ENCODE peak calls at places on chromosomes 3 and 15, in six cellular contexts. One of them, this sample, is unnamed.

GRCh38 chr3:190333961-190334360 is 11.7 kb upstream of the CLDN1 start:
- DNase-seq in neuronal stem cell: no peak
- DNase-seq in H1: no peak
- DNase-seq in IMR-90: no peak
- DNase-seq in mesendoderm: no peak
- DNase-seq in mesenchymal stem cell: no peak
- DNase-seq in this sample: no peak

GRCh38 chr3:64484289-64484992 is 203.4 kb downstream of the ADAMTS9 start:
- DNase-seq in neuronal stem cell: peak
- DNase-seq in H1: peak
- DNase-seq in IMR-90: peak
- DNase-seq in mesendoderm: peak
- DNase-seq in mesenchymal stem cell: peak
- DNase-seq in this sample: peak

GRCh38 chr15:54605556-54605955 is 591.2 kb downstream of the RSL24D1 start:
- DNase-seq in neuronal stem cell: no peak
- DNase-seq in H1: no peak
- DNase-seq in IMR-90: no peak
- DNase-seq in mesendoderm: no peak
- DNase-seq in mesenchymal stem cell: no peak
- DNase-seq in this sample: no peak

GRCh38 chr15:26358708-26359107 is 414.2 kb downstream of the GABRB3 start:
- DNase-seq in neuronal stem cell: no peak
- DNase-seq in H1: no peak
- DNase-seq in IMR-90: no peak
- DNase-seq in mesendoderm: no peak
- DNase-seq in mesenchymal stem cell: no peak
- DNase-seq in this sample: no peak

GRCh38 chr3:196524527-196524926 is 9.4 kb upstream of the SMCO1 start:
- DNase-seq in neuronal stem cell: no peak
- DNase-seq in H1: no peak
- DNase-seq in IMR-90: peak
- DNase-seq in mesendoderm: peak
- DNase-seq in mesenchymal stem cell: no peak
- DNase-seq in this sample: no peak

GRCh38 chr15:42062284-42062806 is 32.0 kb downstream of the PLA2G4D start:
- DNase-seq in neuronal stem cell: no peak
- DNase-seq in H1: no peak
- DNase-seq in IMR-90: no peak
- DNase-seq in mesendoderm: no peak
- DNase-seq in mesenchymal stem cell: no peak
- DNase-seq in this sample: no peak

GRCh38 chr3:22392859-22393258 is 641.8 kb upstream of the ZNF385D start:
- DNase-seq in neuronal stem cell: no peak
- DNase-seq in H1: no peak
- DNase-seq in IMR-90: no peak
- DNase-seq in mesendoderm: no peak
- DNase-seq in mesenchymal stem cell: no peak
- DNase-seq in this sample: no peak

GRCh38 chr15:69807752-69808151 is 290.0 kb downstream of the TLE3 start:
- DNase-seq in neuronal stem cell: no peak
- DNase-seq in H1: no peak
- DNase-seq in IMR-90: peak
- DNase-seq in mesendoderm: no peak
- DNase-seq in mesenchymal stem cell: peak
- DNase-seq in this sample: no peak

GRCh38 chr3:59043391-59043790 is 6.4 kb downstream of the CFAP20DC start:
- DNase-seq in neuronal stem cell: no peak
- DNase-seq in H1: no peak
- DNase-seq in IMR-90: no peak
- DNase-seq in mesendoderm: peak
- DNase-seq in mesenchymal stem cell: no peak
- DNase-seq in this sample: no peak

GRCh38 chr15:85710340-85710842 is 84.3 kb downstream of the KLHL25 start:
- DNase-seq in neuronal stem cell: no peak
- DNase-seq in H1: no peak
- DNase-seq in IMR-90: no peak
- DNase-seq in mesendoderm: no peak
- DNase-seq in mesenchymal stem cell: no peak
- DNase-seq in this sample: no peak

GRCh38 chr3:139906441-139906840 is 28.5 kb upstream of the CLSTN2 start:
- DNase-seq in neuronal stem cell: no peak
- DNase-seq in H1: no peak
- DNase-seq in IMR-90: peak
- DNase-seq in mesendoderm: peak
- DNase-seq in mesenchymal stem cell: peak
- DNase-seq in this sample: peak

GRCh38 chr15:43922021-43922420 is 95.2 kb downstream of the WDR76 start:
- DNase-seq in neuronal stem cell: no peak
- DNase-seq in H1: no peak
- DNase-seq in IMR-90: peak
- DNase-seq in mesendoderm: no peak
- DNase-seq in mesenchymal stem cell: peak
- DNase-seq in this sample: no peak

GRCh38 chr3:61890586-61890985 is 329.2 kb downstream of the PTPRG start:
- DNase-seq in neuronal stem cell: no peak
- DNase-seq in H1: no peak
- DNase-seq in IMR-90: no peak
- DNase-seq in mesendoderm: peak
- DNase-seq in mesenchymal stem cell: no peak
- DNase-seq in this sample: no peak

GRCh38 chr3:174547801-174548200 is 311.3 kb upstream of the NAALADL2 start:
- DNase-seq in neuronal stem cell: no peak
- DNase-seq in H1: no peak
- DNase-seq in IMR-90: peak
- DNase-seq in mesendoderm: no peak
- DNase-seq in mesenchymal stem cell: peak
- DNase-seq in this sample: no peak

GRCh38 chr3:3305087-3305486 is 125.6 kb upstream of the CRBN start:
- DNase-seq in neuronal stem cell: no peak
- DNase-seq in H1: no peak
- DNase-seq in IMR-90: no peak
- DNase-seq in mesendoderm: no peak
- DNase-seq in mesenchymal stem cell: no peak
- DNase-seq in this sample: no peak

GRCh38 chr3:196317702-196318467 is at the start of gene DYNLT2B:
- DNase-seq in neuronal stem cell: peak
- DNase-seq in H1: peak
- DNase-seq in IMR-90: peak
- DNase-seq in mesendoderm: peak
- DNase-seq in mesenchymal stem cell: peak
- DNase-seq in this sample: peak

GRCh38 chr3:36677331-36678007 is 86.9 kb downstream of the DCLK3 start:
- DNase-seq in neuronal stem cell: no peak
- DNase-seq in H1: no peak
- DNase-seq in IMR-90: peak
- DNase-seq in mesendoderm: peak
- DNase-seq in mesenchymal stem cell: peak
- DNase-seq in this sample: no peak

GRCh38 chr3:46276497-46277099 is 34.3 kb downstream of the CCR3 start:
- DNase-seq in neuronal stem cell: no peak
- DNase-seq in H1: peak
- DNase-seq in IMR-90: no peak
- DNase-seq in mesendoderm: peak
- DNase-seq in mesenchymal stem cell: peak
- DNase-seq in this sample: peak

GRCh38 chr3:140334530-140334929 is 343.3 kb upstream of the TRIM42 start:
- DNase-seq in neuronal stem cell: no peak
- DNase-seq in H1: no peak
- DNase-seq in IMR-90: no peak
- DNase-seq in mesendoderm: no peak
- DNase-seq in mesenchymal stem cell: no peak
- DNase-seq in this sample: no peak

GRCh38 chr3:6062226-6063187 is 798.4 kb upstream of the GRM7 start:
- DNase-seq in neuronal stem cell: no peak
- DNase-seq in H1: peak
- DNase-seq in IMR-90: no peak
- DNase-seq in mesendoderm: peak
- DNase-seq in mesenchymal stem cell: no peak
- DNase-seq in this sample: peak

DNA sequence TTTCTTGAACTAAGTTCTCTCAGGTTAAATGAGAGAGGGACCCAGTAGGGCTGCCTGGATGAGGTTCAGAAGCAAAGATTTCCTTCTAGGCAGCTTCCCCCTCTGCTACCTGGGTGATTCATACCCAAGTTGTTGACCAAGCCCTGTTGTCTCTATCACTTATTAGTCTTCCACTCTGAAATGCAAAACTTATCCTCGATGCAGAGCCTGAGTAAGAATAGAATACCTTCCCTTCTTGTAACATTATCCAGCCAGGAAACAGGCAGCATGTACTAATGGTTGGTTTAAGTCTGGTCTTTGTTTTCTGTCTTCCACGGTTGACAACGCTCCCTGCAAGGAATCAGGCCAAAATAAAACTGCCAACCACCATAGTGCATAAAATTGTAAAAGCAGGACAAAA is 377.3 kb downstream of the MECOM start:
- DNase-seq in neuronal stem cell: no peak
- DNase-seq in H1: no peak
- DNase-seq in IMR-90: no peak
- DNase-seq in mesendoderm: no peak
- DNase-seq in mesenchymal stem cell: no peak
- DNase-seq in this sample: no peak
- H2BK15ac ChIP-seq in neuronal stem cell: no peak
- H2BK15ac ChIP-seq in H1: no peak
- H2BK15ac ChIP-seq in IMR-90: no peak
- H2BK15ac ChIP-seq in mesendoderm: no peak
- H2BK15ac ChIP-seq in mesenchymal stem cell: no peak
- H2BK15ac ChIP-seq in this sample: no peak

GRCh38 chr3:19107719-19108118 is 40.6 kb upstream of the KCNH8 start:
- DNase-seq in neuronal stem cell: no peak
- DNase-seq in H1: no peak
- DNase-seq in IMR-90: no peak
- DNase-seq in mesendoderm: no peak
- DNase-seq in mesenchymal stem cell: no peak
- DNase-seq in this sample: no peak
- H2BK15ac ChIP-seq in neuronal stem cell: no peak
- H2BK15ac ChIP-seq in H1: no peak
- H2BK15ac ChIP-seq in IMR-90: no peak
- H2BK15ac ChIP-seq in mesendoderm: no peak
- H2BK15ac ChIP-seq in mesenchymal stem cell: no peak
- H2BK15ac ChIP-seq in this sample: no peak

DNA sequence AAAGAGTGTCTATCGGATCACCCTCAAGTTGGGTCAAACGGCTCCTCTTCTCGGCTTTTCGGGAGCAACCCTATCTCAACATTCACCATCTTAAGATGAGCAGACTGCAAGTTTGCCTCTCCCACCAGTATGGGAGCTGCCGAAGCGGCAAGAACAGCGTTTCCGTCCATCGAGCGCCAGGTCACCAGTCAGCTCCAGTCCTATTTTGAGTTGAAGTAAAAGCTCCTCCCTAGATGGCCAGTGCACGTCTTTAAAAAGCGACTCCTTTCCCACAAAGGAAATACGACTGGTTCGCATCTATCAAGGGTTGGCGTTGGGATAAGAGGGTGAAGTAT is 369 bp upstream of the U2SURP start:
- DNase-seq in neuronal stem cell: no peak
- DNase-seq in H1: no peak
- DNase-seq in IMR-90: no peak
- DNase-seq in mesendoderm: no peak
- DNase-seq in mesenchymal stem cell: no peak
- DNase-seq in this sample: no peak
- H2BK15ac ChIP-seq in neuronal stem cell: no peak
- H2BK15ac ChIP-seq in H1: peak
- H2BK15ac ChIP-seq in IMR-90: peak
- H2BK15ac ChIP-seq in mesendoderm: no peak
- H2BK15ac ChIP-seq in mesenchymal stem cell: no peak
- H2BK15ac ChIP-seq in this sample: no peak

GRCh38 chr3:34793066-34793465 is 846.3 kb upstream of the ARPP21 start:
- DNase-seq in neuronal stem cell: no peak
- DNase-seq in H1: no peak
- DNase-seq in IMR-90: no peak
- DNase-seq in mesendoderm: no peak
- DNase-seq in mesenchymal stem cell: no peak
- DNase-seq in this sample: no peak
- H2BK15ac ChIP-seq in neuronal stem cell: no peak
- H2BK15ac ChIP-seq in H1: no peak
- H2BK15ac ChIP-seq in IMR-90: no peak
- H2BK15ac ChIP-seq in mesendoderm: no peak
- H2BK15ac ChIP-seq in mesenchymal stem cell: no peak
- H2BK15ac ChIP-seq in this sample: no peak

DNA sequence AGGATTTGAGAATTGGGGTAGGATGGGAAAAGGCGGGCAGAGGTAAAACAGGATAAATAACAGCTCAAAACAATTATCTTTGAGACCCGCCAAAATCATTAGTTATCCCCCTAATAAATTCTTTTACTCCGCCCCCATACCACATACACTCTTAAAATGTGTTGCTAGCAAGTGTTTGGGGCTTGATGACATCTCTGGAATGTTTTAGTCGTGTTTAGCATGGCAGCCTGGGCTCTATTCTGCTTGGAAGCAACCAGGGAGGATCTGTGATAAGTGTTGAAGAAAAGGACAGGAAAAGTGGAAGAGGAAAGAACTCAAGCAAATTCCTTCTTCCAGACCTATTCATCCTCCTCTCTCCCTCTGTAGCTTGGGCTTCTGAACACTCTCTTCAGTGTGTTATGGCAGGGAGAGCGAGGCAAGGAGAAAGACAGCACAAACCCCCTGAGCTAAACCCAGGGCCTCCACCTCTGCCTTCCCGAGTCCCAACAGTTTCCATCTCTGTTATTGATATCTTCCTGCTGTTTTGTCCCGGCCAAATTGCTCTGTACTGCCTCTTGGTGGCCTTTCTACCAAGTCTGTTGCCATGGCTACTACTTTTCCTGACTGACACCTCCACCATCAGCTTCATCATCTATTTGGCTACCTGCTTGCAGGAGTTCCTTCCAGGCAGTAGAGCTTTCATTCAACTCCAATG is 135.8 kb downstream of the RPL22L1 start:
- DNase-seq in neuronal stem cell: no peak
- DNase-seq in H1: no peak
- DNase-seq in IMR-90: no peak
- DNase-seq in mesendoderm: peak
- DNase-seq in mesenchymal stem cell: no peak
- DNase-seq in this sample: no peak
- H2BK15ac ChIP-seq in neuronal stem cell: no peak
- H2BK15ac ChIP-seq in H1: no peak
- H2BK15ac ChIP-seq in IMR-90: peak
- H2BK15ac ChIP-seq in mesendoderm: no peak
- H2BK15ac ChIP-seq in mesenchymal stem cell: no peak
- H2BK15ac ChIP-seq in this sample: no peak

DNA sequence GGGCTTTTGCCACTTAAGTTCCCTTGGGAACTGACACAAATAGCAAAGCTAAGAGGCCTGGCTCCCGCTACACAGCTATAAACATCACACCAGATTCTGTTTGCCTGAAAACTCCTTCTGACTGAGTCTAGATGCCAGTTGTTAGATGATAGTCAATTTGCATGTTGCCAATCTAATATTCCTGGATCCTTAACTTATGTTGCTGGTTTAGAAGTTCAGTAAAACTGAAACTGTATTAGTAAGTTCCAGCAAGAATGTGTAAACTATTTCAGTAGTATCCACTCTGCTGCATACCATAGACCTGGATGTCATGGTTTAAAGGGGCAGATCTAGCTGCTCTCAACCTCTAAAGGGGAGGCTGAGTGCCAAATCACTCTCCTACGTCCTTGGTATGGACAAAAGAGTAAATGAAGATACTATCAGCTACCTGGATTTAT is 27.1 kb upstream of the LACTB start:
- DNase-seq in neuronal stem cell: no peak
- DNase-seq in H1: no peak
- DNase-seq in IMR-90: peak
- DNase-seq in mesendoderm: peak
- DNase-seq in mesenchymal stem cell: peak
- DNase-seq in this sample: no peak
- H2BK15ac ChIP-seq in neuronal stem cell: no peak
- H2BK15ac ChIP-seq in H1: no peak
- H2BK15ac ChIP-seq in IMR-90: peak
- H2BK15ac ChIP-seq in mesendoderm: no peak
- H2BK15ac ChIP-seq in mesenchymal stem cell: no peak
- H2BK15ac ChIP-seq in this sample: no peak

GRCh38 chr3:14507757-14508504 is 32.2 kb downstream of the GRIP2 start:
- DNase-seq in neuronal stem cell: no peak
- DNase-seq in H1: no peak
- DNase-seq in IMR-90: no peak
- DNase-seq in mesendoderm: no peak
- DNase-seq in mesenchymal stem cell: no peak
- DNase-seq in this sample: no peak
- H2BK15ac ChIP-seq in neuronal stem cell: no peak
- H2BK15ac ChIP-seq in H1: no peak
- H2BK15ac ChIP-seq in IMR-90: no peak
- H2BK15ac ChIP-seq in mesendoderm: no peak
- H2BK15ac ChIP-seq in mesenchymal stem cell: no peak
- H2BK15ac ChIP-seq in this sample: no peak

This sample was measured in H9.